ENCODE peak calls at places on chromosomes 5 and 9, in seven cellular contexts. One of them, this sample, is unnamed.

GRCh38 chr5:5271606-5272321 is 131.6 kb downstream of the ADAMTS16 start:
- DNase-seq in HepG2: no peak
- DNase-seq in stomach: no peak
- DNase-seq in effector memory CD4-positive, alpha-beta T cell: no peak
- DNase-seq in heart right ventricle: no peak
- DNase-seq in RWPE1: peak
- DNase-seq in GM23248: peak
- DNase-seq in this sample: peak

GRCh38 chr5:73726606-73727231 is 100.7 kb downstream of the ARHGEF28 start:
- DNase-seq in HepG2: no peak
- DNase-seq in stomach: no peak
- DNase-seq in effector memory CD4-positive, alpha-beta T cell: no peak
- DNase-seq in heart right ventricle: no peak
- DNase-seq in RWPE1: no peak
- DNase-seq in GM23248: no peak
- DNase-seq in this sample: no peak

GRCh38 chr5:133682496-133682895 is 70.2 kb upstream of the FSTL4 start:
- DNase-seq in HepG2: no peak
- DNase-seq in stomach: peak
- DNase-seq in effector memory CD4-positive, alpha-beta T cell: no peak
- DNase-seq in heart right ventricle: no peak
- DNase-seq in RWPE1: no peak
- DNase-seq in GM23248: no peak
- DNase-seq in this sample: no peak

GRCh38 chr9:65435464-65435863 is 150.5 kb upstream of the FOXD4L5 start:
- DNase-seq in HepG2: no peak
- DNase-seq in stomach: no peak
- DNase-seq in effector memory CD4-positive, alpha-beta T cell: no peak
- DNase-seq in heart right ventricle: no peak
- DNase-seq in RWPE1: no peak
- DNase-seq in GM23248: no peak
- DNase-seq in this sample: no peak

GRCh38 chr5:94793816-94794198 is 175.3 kb downstream of the SLF1 start:
- DNase-seq in HepG2: no peak
- DNase-seq in stomach: no peak
- DNase-seq in effector memory CD4-positive, alpha-beta T cell: no peak
- DNase-seq in heart right ventricle: no peak
- DNase-seq in RWPE1: no peak
- DNase-seq in GM23248: peak
- DNase-seq in this sample: peak

GRCh38 chr5:30849801-30850370 is 343.6 kb upstream of the CDH6 start:
- DNase-seq in HepG2: peak
- DNase-seq in stomach: no peak
- DNase-seq in effector memory CD4-positive, alpha-beta T cell: no peak
- DNase-seq in heart right ventricle: no peak
- DNase-seq in RWPE1: peak
- DNase-seq in GM23248: peak
- DNase-seq in this sample: peak

GRCh38 chr9:84266087-84266561 is 74.4 kb downstream of the SLC28A3 start:
- DNase-seq in HepG2: peak
- DNase-seq in stomach: no peak
- DNase-seq in effector memory CD4-positive, alpha-beta T cell: no peak
- DNase-seq in heart right ventricle: no peak
- DNase-seq in RWPE1: no peak
- DNase-seq in GM23248: no peak
- DNase-seq in this sample: no peak

GRCh38 chr5:139995929-139996328 is 47.2 kb downstream of the NRG2 start:
- DNase-seq in HepG2: no peak
- DNase-seq in stomach: no peak
- DNase-seq in effector memory CD4-positive, alpha-beta T cell: no peak
- DNase-seq in heart right ventricle: no peak
- DNase-seq in RWPE1: no peak
- DNase-seq in GM23248: no peak
- DNase-seq in this sample: no peak

GRCh38 chr5:54902817-54903473 is 82.4 kb downstream of the ESM1 start:
- DNase-seq in HepG2: no peak
- DNase-seq in stomach: no peak
- DNase-seq in effector memory CD4-positive, alpha-beta T cell: no peak
- DNase-seq in heart right ventricle: no peak
- DNase-seq in RWPE1: no peak
- DNase-seq in GM23248: peak
- DNase-seq in this sample: no peak

GRCh38 chr5:94072116-94072515 is 330.7 kb upstream of the POU5F2 start:
- DNase-seq in HepG2: no peak
- DNase-seq in stomach: no peak
- DNase-seq in effector memory CD4-positive, alpha-beta T cell: no peak
- DNase-seq in heart right ventricle: no peak
- DNase-seq in RWPE1: no peak
- DNase-seq in GM23248: no peak
- DNase-seq in this sample: no peak

GRCh38 chr9:36485647-36486453 is 85.8 kb upstream of the RNF38 start:
- DNase-seq in HepG2: no peak
- DNase-seq in stomach: no peak
- DNase-seq in effector memory CD4-positive, alpha-beta T cell: no peak
- DNase-seq in heart right ventricle: peak
- DNase-seq in RWPE1: peak
- DNase-seq in GM23248: peak
- DNase-seq in this sample: no peak

GRCh38 chr5:91591076-91591475 is 208.0 kb upstream of the ARRDC3 start:
- DNase-seq in HepG2: no peak
- DNase-seq in stomach: no peak
- DNase-seq in effector memory CD4-positive, alpha-beta T cell: no peak
- DNase-seq in heart right ventricle: no peak
- DNase-seq in RWPE1: no peak
- DNase-seq in GM23248: no peak
- DNase-seq in this sample: no peak

GRCh38 chr9:125977223-125977622 is 230.1 kb downstream of the PBX3 start:
- DNase-seq in HepG2: no peak
- DNase-seq in stomach: no peak
- DNase-seq in effector memory CD4-positive, alpha-beta T cell: no peak
- DNase-seq in heart right ventricle: no peak
- DNase-seq in RWPE1: no peak
- DNase-seq in GM23248: peak
- DNase-seq in this sample: no peak

GRCh38 chr5:150075233-150075632 is 11.1 kb downstream of the CSF1R start:
- DNase-seq in HepG2: no peak
- DNase-seq in stomach: peak
- DNase-seq in effector memory CD4-positive, alpha-beta T cell: no peak
- DNase-seq in heart right ventricle: no peak
- DNase-seq in RWPE1: no peak
- DNase-seq in GM23248: no peak
- DNase-seq in this sample: no peak

GRCh38 chr5:179874536-179875292 is 16.1 kb upstream of the MRNIP start:
- DNase-seq in HepG2: no peak
- DNase-seq in stomach: no peak
- DNase-seq in effector memory CD4-positive, alpha-beta T cell: no peak
- DNase-seq in heart right ventricle: no peak
- DNase-seq in RWPE1: no peak
- DNase-seq in GM23248: no peak
- DNase-seq in this sample: no peak

DNA sequence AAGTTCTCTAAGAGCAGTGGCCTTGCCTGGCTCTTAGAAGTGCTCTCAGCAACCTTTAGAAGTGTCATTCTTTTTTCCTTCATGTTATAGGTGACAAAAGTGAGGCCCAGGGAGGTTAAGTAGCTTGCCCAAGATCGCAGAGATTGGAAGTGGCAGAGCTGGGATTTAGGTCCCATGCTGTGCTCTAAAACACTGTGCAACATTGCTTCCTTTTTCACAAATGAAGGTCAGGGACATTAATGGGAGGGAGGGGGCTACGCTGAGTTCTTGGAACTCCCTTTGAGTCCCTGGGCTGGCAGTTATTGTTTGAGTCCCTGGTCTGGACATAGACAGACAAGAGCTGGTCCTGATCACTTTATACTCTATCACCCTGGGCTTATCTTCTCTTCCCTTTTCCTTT is 45.3 kb downstream of the PAM start:
- DNase-seq in HepG2: no peak
- DNase-seq in stomach: no peak
- DNase-seq in effector memory CD4-positive, alpha-beta T cell: no peak
- DNase-seq in heart right ventricle: no peak
- DNase-seq in RWPE1: no peak
- DNase-seq in GM23248: no peak
- DNase-seq in this sample: no peak
- H3K27ac ChIP-seq in HepG2: no peak
- H3K27ac ChIP-seq in stomach: no peak
- H3K27ac ChIP-seq in effector memory CD4-positive, alpha-beta T cell: no peak
- H3K27ac ChIP-seq in heart right ventricle: no peak
- H3K27ac ChIP-seq in RWPE1: no peak
- H3K27ac ChIP-seq in GM23248: no peak
- H3K27ac ChIP-seq in this sample: no peak

DNA sequence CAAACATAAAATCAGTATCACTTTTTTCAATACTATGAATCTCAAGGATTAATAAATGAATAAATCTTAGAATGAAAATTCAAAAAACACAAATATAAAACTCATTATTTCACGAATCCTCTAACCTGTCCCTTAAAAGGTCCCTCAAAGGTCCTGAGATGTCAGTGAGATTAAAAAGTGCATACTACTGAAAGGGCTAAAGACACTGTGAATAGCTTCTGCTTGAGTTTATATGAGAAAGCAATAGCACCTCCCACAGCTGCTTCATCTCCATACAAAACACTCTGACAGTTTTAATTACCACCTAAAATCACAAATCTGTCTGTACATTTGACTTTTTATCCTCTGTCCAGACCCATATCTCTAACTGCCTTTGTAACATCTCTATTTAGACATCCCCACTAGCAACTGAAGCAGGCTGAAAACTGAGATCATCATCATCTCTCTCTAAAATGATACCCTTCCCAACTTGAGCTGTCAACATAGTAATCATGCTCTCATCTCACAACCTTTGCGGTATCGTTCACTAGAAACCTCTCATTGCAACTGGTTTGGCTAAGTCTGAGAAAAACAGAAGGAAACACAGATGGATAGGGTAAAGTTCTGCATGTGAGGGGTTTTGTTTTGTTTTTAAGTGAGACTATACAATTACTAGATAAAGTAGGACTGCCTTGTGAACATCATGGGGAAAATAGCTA is 56.3 kb downstream of the TBCA start:
- DNase-seq in HepG2: no peak
- DNase-seq in stomach: no peak
- DNase-seq in effector memory CD4-positive, alpha-beta T cell: no peak
- DNase-seq in heart right ventricle: no peak
- DNase-seq in RWPE1: no peak
- DNase-seq in GM23248: no peak
- DNase-seq in this sample: no peak
- H3K27ac ChIP-seq in HepG2: no peak
- H3K27ac ChIP-seq in stomach: no peak
- H3K27ac ChIP-seq in effector memory CD4-positive, alpha-beta T cell: no peak
- H3K27ac ChIP-seq in heart right ventricle: no peak
- H3K27ac ChIP-seq in RWPE1: no peak
- H3K27ac ChIP-seq in GM23248: no peak
- H3K27ac ChIP-seq in this sample: no peak

DNA sequence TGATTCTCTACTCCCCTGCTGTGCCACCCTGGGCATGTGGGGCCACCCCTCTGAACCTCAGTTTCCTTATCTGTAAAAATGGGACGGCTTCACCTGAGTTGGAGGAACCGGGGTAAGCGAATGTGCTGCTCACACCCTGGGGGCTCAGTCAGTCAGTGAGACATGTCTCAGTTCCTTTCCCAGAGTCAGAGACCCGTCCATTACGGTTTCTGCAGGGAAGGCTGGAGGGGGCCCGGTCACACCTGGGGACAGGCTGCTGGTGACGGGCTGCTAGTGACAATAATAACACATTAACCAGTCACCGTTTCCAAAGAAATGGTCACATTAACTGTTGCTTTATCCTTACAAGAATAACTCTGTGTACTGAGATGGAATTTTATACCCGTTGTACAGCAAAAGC is 282.4 kb downstream of the NSG2 start:
- DNase-seq in HepG2: no peak
- DNase-seq in stomach: no peak
- DNase-seq in effector memory CD4-positive, alpha-beta T cell: no peak
- DNase-seq in heart right ventricle: no peak
- DNase-seq in RWPE1: no peak
- DNase-seq in GM23248: no peak
- DNase-seq in this sample: no peak
- H3K27ac ChIP-seq in HepG2: no peak
- H3K27ac ChIP-seq in stomach: no peak
- H3K27ac ChIP-seq in effector memory CD4-positive, alpha-beta T cell: no peak
- H3K27ac ChIP-seq in heart right ventricle: no peak
- H3K27ac ChIP-seq in RWPE1: no peak
- H3K27ac ChIP-seq in GM23248: no peak
- H3K27ac ChIP-seq in this sample: no peak

GRCh38 chr9:129607026-129607397 is 13.9 kb downstream of the C9orf50 start:
- DNase-seq in HepG2: no peak
- DNase-seq in stomach: no peak
- DNase-seq in effector memory CD4-positive, alpha-beta T cell: no peak
- DNase-seq in heart right ventricle: no peak
- DNase-seq in RWPE1: no peak
- DNase-seq in GM23248: no peak
- DNase-seq in this sample: no peak

GRCh38 chr9:129604056-129604765 is 16.7 kb downstream of the C9orf50 start:
- DNase-seq in HepG2: no peak
- DNase-seq in stomach: no peak
- DNase-seq in effector memory CD4-positive, alpha-beta T cell: no peak
- DNase-seq in heart right ventricle: no peak
- DNase-seq in RWPE1: no peak
- DNase-seq in GM23248: no peak
- DNase-seq in this sample: no peak

GRCh38 chr9:129608561-129609481 is 12.1 kb downstream of the C9orf50 start:
- DNase-seq in HepG2: no peak
- DNase-seq in stomach: peak
- DNase-seq in effector memory CD4-positive, alpha-beta T cell: no peak
- DNase-seq in heart right ventricle: no peak
- DNase-seq in RWPE1: no peak
- DNase-seq in GM23248: no peak
- DNase-seq in this sample: no peak

GRCh38 chr9:129604766-129605163 is 16.1 kb downstream of the C9orf50 start:
- DNase-seq in HepG2: no peak
- DNase-seq in stomach: no peak
- DNase-seq in effector memory CD4-positive, alpha-beta T cell: no peak
- DNase-seq in heart right ventricle: no peak
- DNase-seq in RWPE1: no peak
- DNase-seq in GM23248: no peak
- DNase-seq in this sample: no peak

DNA sequence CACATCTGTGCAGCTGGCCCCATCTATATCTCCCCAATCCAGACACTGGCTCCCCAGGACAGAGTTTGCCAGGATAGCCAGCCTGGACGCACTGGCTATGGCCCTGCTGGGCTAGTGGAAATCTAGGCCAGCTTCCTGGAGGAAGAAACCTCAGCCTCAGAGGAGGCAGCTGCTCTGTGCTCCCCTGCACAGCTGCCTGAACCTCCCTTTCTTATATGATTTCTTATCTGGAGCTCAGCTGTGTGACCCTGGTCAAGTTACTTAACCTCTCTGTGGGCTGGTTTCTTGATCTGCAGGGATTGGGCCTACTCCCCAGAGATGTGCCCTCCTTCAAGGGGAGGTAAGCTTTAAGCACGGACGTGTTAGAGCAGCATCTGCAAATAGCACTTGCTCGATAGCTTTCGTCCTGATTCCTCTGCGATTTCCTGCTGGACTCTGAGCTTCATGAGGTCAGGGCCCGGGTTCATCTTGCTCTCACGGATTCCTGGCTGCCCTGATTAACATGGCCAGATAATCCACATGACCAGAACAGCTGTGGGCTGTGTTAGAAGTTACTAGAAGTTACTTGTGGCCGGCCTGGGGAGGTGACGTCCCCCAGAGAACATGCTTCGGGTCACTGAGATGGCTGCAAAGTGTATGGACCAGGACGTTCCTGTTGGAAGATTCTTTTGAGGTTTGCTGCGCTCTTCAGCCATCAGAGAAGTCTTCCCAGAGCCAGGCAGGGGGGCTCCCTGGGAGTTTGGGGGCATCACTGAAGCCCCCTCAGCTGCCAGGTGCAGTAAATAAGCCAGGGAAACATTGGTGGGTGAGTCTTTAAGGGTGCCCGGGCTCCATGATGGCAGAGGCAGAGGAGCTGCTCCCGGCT is 14.5 kb downstream of the C9orf50 start:
- DNase-seq in HepG2: peak
- DNase-seq in stomach: no peak
- DNase-seq in effector memory CD4-positive, alpha-beta T cell: no peak
- DNase-seq in heart right ventricle: peak
- DNase-seq in RWPE1: no peak
- DNase-seq in GM23248: no peak
- DNase-seq in this sample: no peak
- H3K27ac ChIP-seq in HepG2: peak
- H3K27ac ChIP-seq in stomach: peak
- H3K27ac ChIP-seq in effector memory CD4-positive, alpha-beta T cell: no peak
- H3K27ac ChIP-seq in heart right ventricle: peak
- H3K27ac ChIP-seq in RWPE1: peak
- H3K27ac ChIP-seq in GM23248: no peak
- H3K27ac ChIP-seq in this sample: peak

This sample was measured in brain microvascular endothelial cell.